ENCODE peak calls at places on chromosomes 4 and X, in six cellular contexts. P is esophagus squamous epithelium, V is A549, Q is suprapubic skin, O is left lung, N is bronchial epithelial cell. B is an unnamed sample.

GRCh38 chr4:109801895-109802319 is at the start of gene CFI:
- DNase-seq in P (no peak), V (no peak), Q (no peak), O (no peak), N (peak), B (no peak)

GRCh38 chr4:3515646-3516045 is 16.6 kb downstream of the LRPAP1 start:
- DNase-seq in P (no peak), V (no peak), Q (no peak), O (peak), N (no peak), B (no peak)

GRCh38 chr4:83535945-83536648 is at the start of gene GPAT3:
- DNase-seq in P (no peak), V (peak), Q (peak), O (peak), N (peak), B (peak)

GRCh38 chrX:144946696-144947095 is 300.6 kb upstream of the SPANXN1 start:
- DNase-seq in P (no peak), V (no peak), Q (no peak), O (no peak), N (no peak), B (no peak)

GRCh38 chr4:71231073-71231752 is 107.6 kb upstream of the SLC4A4 start:
- DNase-seq in P (no peak), V (no peak), Q (peak), O (peak), N (peak), B (no peak)

GRCh38 chrX:75547783-75548182 is 24.9 kb upstream of the ZDHHC15 start:
- DNase-seq in P (no peak), V (no peak), Q (no peak), O (no peak), N (peak), B (no peak)

GRCh38 chr4:145216532-145216931 is 36.1 kb upstream of the OTUD4 start:
- DNase-seq in P (no peak), V (peak), Q (no peak), O (no peak), N (peak), B (no peak)

GRCh38 chr4:184826315-184827266 is 823 bp upstream of the ACSL1 start:
- DNase-seq in P (no peak), V (no peak), Q (peak), O (peak), N (no peak), B (no peak)

GRCh38 chr4:107736924-107737448 is 17.0 kb upstream of the PAPSS1 start:
- DNase-seq in P (no peak), V (peak), Q (no peak), O (no peak), N (peak), B (no peak)

GRCh38 chr4:150215601-150216000 is 137.4 kb downstream of the DCLK2 start:
- DNase-seq in P (no peak), V (no peak), Q (no peak), O (no peak), N (peak), B (no peak)

GRCh38 chr4:147580396-147580795 is 36.8 kb upstream of the TMEM184C start:
- DNase-seq in P (no peak), V (no peak), Q (no peak), O (no peak), N (peak), B (no peak)

GRCh38 chr4:77711469-77711868 is 105.8 kb downstream of the CXCL13 start:
- DNase-seq in P (no peak), V (no peak), Q (no peak), O (no peak), N (no peak), B (no peak)

DNA sequence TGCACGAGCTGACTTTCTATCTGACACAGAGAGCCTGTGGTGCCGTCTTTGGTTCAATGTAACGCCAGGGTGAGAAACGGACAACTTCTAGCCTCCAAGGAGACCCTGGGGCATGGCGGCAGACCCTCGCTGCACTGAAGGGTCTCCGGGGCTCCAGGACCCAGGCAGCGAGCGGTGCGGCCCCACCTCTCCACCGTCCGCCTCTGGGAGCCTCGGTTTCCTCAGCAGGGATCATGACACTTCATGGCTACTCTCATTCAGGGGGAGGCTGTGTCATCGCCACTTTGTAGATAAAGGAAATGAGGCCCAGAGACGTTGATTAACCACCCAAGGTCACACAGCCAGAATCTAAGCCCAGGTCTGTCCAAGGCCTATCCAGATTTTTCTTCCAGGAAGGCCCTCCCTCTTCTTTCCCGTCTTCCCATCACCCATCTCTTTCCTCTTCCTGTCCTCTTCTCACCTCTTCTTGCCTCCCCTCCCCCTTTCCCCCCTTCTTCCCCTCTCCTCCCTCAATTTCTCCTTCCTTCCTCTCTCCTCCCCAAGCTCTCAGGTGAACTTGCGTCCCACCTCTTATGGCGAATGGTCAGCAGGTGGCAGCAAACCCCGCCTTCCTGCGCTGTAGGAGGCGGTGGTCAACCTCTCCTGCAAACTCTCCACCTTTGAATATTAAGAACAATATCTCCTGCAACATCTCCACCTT is 69.3 kb upstream of the HMX1 start:
- DNase-seq in P (no peak), V (peak), Q (no peak), O (no peak), N (no peak), B (peak)
- TF ChIP-seq CTCF in P (no peak), V (peak), Q (no peak), O (no peak), N (no peak), B (no peak)

GRCh38 chrX:9612146-9612505 is 147.3 kb downstream of the TBL1X start:
- DNase-seq in P (no peak), V (no peak), Q (no peak), O (no peak), N (no peak), B (no peak)
- TF ChIP-seq CTCF in P (no peak), V (no peak), Q (no peak), O (no peak), N (no peak), B (no peak)

DNA sequence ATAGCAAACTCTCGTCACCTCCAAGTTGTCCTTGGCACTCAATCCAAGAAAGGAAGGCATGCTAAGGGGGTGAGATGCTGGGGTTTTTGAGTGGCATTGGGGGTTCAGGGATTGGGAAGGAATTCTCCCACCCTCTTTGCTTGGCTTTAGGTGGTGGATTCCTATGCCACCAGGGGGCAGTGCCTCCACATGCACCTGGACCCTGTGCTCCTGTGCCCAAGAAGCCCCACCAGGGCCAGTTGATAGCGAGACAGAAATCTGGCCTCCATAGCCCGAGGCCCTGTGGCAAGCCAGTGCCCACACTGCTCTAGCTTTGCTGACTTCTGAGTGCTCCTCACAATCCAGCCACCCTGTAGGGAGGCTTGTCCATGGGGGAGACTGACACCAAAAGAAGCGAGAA is 2.0 kb upstream of the FATE1 start:
- DNase-seq in P (no peak), V (peak), Q (peak), O (no peak), N (peak), B (no peak)
- TF ChIP-seq CTCF in P (peak), V (peak), Q (no peak), O (peak), N (peak), B (no peak)

GRCh38 chr4:14749910-14750309 is 252.4 kb upstream of the CPEB2 start:
- DNase-seq in P (no peak), V (peak), Q (no peak), O (no peak), N (peak), B (no peak)
- TF ChIP-seq CTCF in P (peak), V (no peak), Q (no peak), O (peak), N (peak), B (peak)

GRCh38 chr4:27084685-27085356 is 224.2 kb downstream of the STIM2 start:
- DNase-seq in P (no peak), V (no peak), Q (no peak), O (peak), N (peak), B (peak)
- TF ChIP-seq CTCF in P (no peak), V (no peak), Q (no peak), O (no peak), N (no peak), B (peak)